ENCODE peak calls at places on chromosomes 5 and 9, in nine cellular contexts. One of them, this sample, is unnamed.

GRCh38 chr5:179858241-179858585 is 404 bp downstream of the MRNIP start:
- DNase-seq in PC-3: peak; percentile 34
- DNase-seq in WERI-Rb-1: peak; percentile 15
- DNase-seq in bronchial epithelial cell: peak; percentile 37
- DNase-seq in OCI-LY7: peak; percentile 72
- DNase-seq in hepatocyte: peak; percentile 72
- DNase-seq in IMR-90: peak; percentile 17
- DNase-seq in sigmoid colon: no peak
- DNase-seq in fibroblast of mammary gland: no peak
- DNase-seq in this sample: peak; percentile 71

GRCh38 chr5:99019254-99019653 is 90.4 kb upstream of the CHD1 start:
- DNase-seq in PC-3: no peak
- DNase-seq in WERI-Rb-1: no peak
- DNase-seq in bronchial epithelial cell: no peak
- DNase-seq in OCI-LY7: no peak
- DNase-seq in hepatocyte: peak; percentile 16
- DNase-seq in IMR-90: no peak
- DNase-seq in sigmoid colon: no peak
- DNase-seq in fibroblast of mammary gland: peak; percentile 77
- DNase-seq in this sample: no peak

GRCh38 chr5:10719965-10720364 is 41.1 kb downstream of the DAP start:
- DNase-seq in PC-3: peak; percentile 100
- DNase-seq in WERI-Rb-1: no peak
- DNase-seq in bronchial epithelial cell: peak; percentile 91
- DNase-seq in OCI-LY7: no peak
- DNase-seq in hepatocyte: no peak
- DNase-seq in IMR-90: peak; percentile 99
- DNase-seq in sigmoid colon: no peak
- DNase-seq in fibroblast of mammary gland: peak; percentile 98
- DNase-seq in this sample: no peak

GRCh38 chr9:124180557-124180956 is 77.2 kb upstream of the NEK6 start:
- DNase-seq in PC-3: no peak
- DNase-seq in WERI-Rb-1: no peak
- DNase-seq in bronchial epithelial cell: no peak
- DNase-seq in OCI-LY7: no peak
- DNase-seq in hepatocyte: peak; percentile 64
- DNase-seq in IMR-90: peak; percentile 45
- DNase-seq in sigmoid colon: peak; percentile 73
- DNase-seq in fibroblast of mammary gland: peak; percentile 46
- DNase-seq in this sample: no peak

GRCh38 chr5:138305797-138306196 is 25.8 kb downstream of the CDC25C start:
- DNase-seq in PC-3: no peak
- DNase-seq in WERI-Rb-1: no peak
- DNase-seq in bronchial epithelial cell: peak; percentile 67
- DNase-seq in OCI-LY7: no peak
- DNase-seq in hepatocyte: no peak
- DNase-seq in IMR-90: no peak
- DNase-seq in sigmoid colon: no peak
- DNase-seq in fibroblast of mammary gland: no peak
- DNase-seq in this sample: no peak

GRCh38 chr9:4904322-4905134 is 80.5 kb upstream of the JAK2 start:
- DNase-seq in PC-3: peak; percentile 89
- DNase-seq in WERI-Rb-1: no peak
- DNase-seq in bronchial epithelial cell: peak; percentile 68
- DNase-seq in OCI-LY7: no peak
- DNase-seq in hepatocyte: no peak
- DNase-seq in IMR-90: peak; percentile 74
- DNase-seq in sigmoid colon: no peak
- DNase-seq in fibroblast of mammary gland: peak; percentile 85
- DNase-seq in this sample: no peak

GRCh38 chr9:23380821-23381220 is 445.2 kb downstream of the ELAVL2 start:
- DNase-seq in PC-3: peak; percentile 53
- DNase-seq in WERI-Rb-1: no peak
- DNase-seq in bronchial epithelial cell: peak; percentile 25
- DNase-seq in OCI-LY7: no peak
- DNase-seq in hepatocyte: no peak
- DNase-seq in IMR-90: no peak
- DNase-seq in sigmoid colon: no peak
- DNase-seq in fibroblast of mammary gland: no peak
- DNase-seq in this sample: no peak

GRCh38 chr9:94085062-94085639 is 887 bp downstream of the PTPDC1 start:
- DNase-seq in PC-3: peak; percentile 20
- DNase-seq in WERI-Rb-1: no peak
- DNase-seq in bronchial epithelial cell: peak; percentile 30
- DNase-seq in OCI-LY7: no peak
- DNase-seq in hepatocyte: no peak
- DNase-seq in IMR-90: peak; percentile 68
- DNase-seq in sigmoid colon: no peak
- DNase-seq in fibroblast of mammary gland: peak; percentile 82
- DNase-seq in this sample: no peak

GRCh38 chr5:168962323-168962722 is 338.6 kb downstream of the SLIT3 start:
- DNase-seq in PC-3: no peak
- DNase-seq in WERI-Rb-1: no peak
- DNase-seq in bronchial epithelial cell: no peak
- DNase-seq in OCI-LY7: no peak
- DNase-seq in hepatocyte: no peak
- DNase-seq in IMR-90: no peak
- DNase-seq in sigmoid colon: no peak
- DNase-seq in fibroblast of mammary gland: peak; percentile 27
- DNase-seq in this sample: no peak

GRCh38 chr9:124800306-124801259 is 23.6 kb downstream of the OLFML2A start:
- DNase-seq in PC-3: no peak
- DNase-seq in WERI-Rb-1: no peak
- DNase-seq in bronchial epithelial cell: peak; percentile 28
- DNase-seq in OCI-LY7: no peak
- DNase-seq in hepatocyte: no peak
- DNase-seq in IMR-90: peak; percentile 47
- DNase-seq in sigmoid colon: no peak
- DNase-seq in fibroblast of mammary gland: peak; percentile 24
- DNase-seq in this sample: no peak

GRCh38 chr5:91369480-91369879 is 13.6 kb downstream of the ARRDC3 start:
- DNase-seq in PC-3: no peak
- DNase-seq in WERI-Rb-1: no peak
- DNase-seq in bronchial epithelial cell: no peak
- DNase-seq in OCI-LY7: no peak
- DNase-seq in hepatocyte: no peak
- DNase-seq in IMR-90: no peak
- DNase-seq in sigmoid colon: no peak
- DNase-seq in fibroblast of mammary gland: no peak
- DNase-seq in this sample: no peak

GRCh38 chr5:137888875-137889759 is at the start of gene PKD2L2:
- DNase-seq in PC-3: peak; percentile 86
- DNase-seq in WERI-Rb-1: peak; percentile 85
- DNase-seq in bronchial epithelial cell: peak; percentile 63
- DNase-seq in OCI-LY7: peak; percentile 31
- DNase-seq in hepatocyte: peak; percentile 77
- DNase-seq in IMR-90: peak; percentile 64
- DNase-seq in sigmoid colon: peak; percentile 86
- DNase-seq in fibroblast of mammary gland: peak; percentile 86
- DNase-seq in this sample: peak; percentile 87

GRCh38 chr5:56126487-56127179 is 106.5 kb downstream of the ANKRD55 start:
- DNase-seq in PC-3: peak; percentile 54
- DNase-seq in WERI-Rb-1: no peak
- DNase-seq in bronchial epithelial cell: peak; percentile 45
- DNase-seq in OCI-LY7: no peak
- DNase-seq in hepatocyte: no peak
- DNase-seq in IMR-90: peak; percentile 86
- DNase-seq in sigmoid colon: no peak
- DNase-seq in fibroblast of mammary gland: peak; percentile 56
- DNase-seq in this sample: peak; percentile 51

GRCh38 chr5:159883522-159883950 is 32.7 kb upstream of the ADRA1B start:
- DNase-seq in PC-3: peak; percentile 20
- DNase-seq in WERI-Rb-1: no peak
- DNase-seq in bronchial epithelial cell: peak; percentile 78
- DNase-seq in OCI-LY7: no peak
- DNase-seq in hepatocyte: no peak
- DNase-seq in IMR-90: peak; percentile 89
- DNase-seq in sigmoid colon: no peak
- DNase-seq in fibroblast of mammary gland: peak; percentile 97
- DNase-seq in this sample: no peak

GRCh38 chr9:18936094-18936871 is 96.7 kb downstream of the SAXO1 start:
- DNase-seq in PC-3: no peak
- DNase-seq in WERI-Rb-1: no peak
- DNase-seq in bronchial epithelial cell: no peak
- DNase-seq in OCI-LY7: no peak
- DNase-seq in hepatocyte: no peak
- DNase-seq in IMR-90: no peak
- DNase-seq in sigmoid colon: no peak
- DNase-seq in fibroblast of mammary gland: no peak
- DNase-seq in this sample: no peak

GRCh38 chr5:61176631-61177030 is 14.4 kb upstream of the SMIM15 start:
- DNase-seq in PC-3: no peak
- DNase-seq in WERI-Rb-1: no peak
- DNase-seq in bronchial epithelial cell: no peak
- DNase-seq in OCI-LY7: no peak
- DNase-seq in hepatocyte: no peak
- DNase-seq in IMR-90: no peak
- DNase-seq in sigmoid colon: no peak
- DNase-seq in fibroblast of mammary gland: no peak
- DNase-seq in this sample: no peak

GRCh38 chr9:137411670-137412380 is 11.1 kb downstream of the EXD3 start:
- DNase-seq in PC-3: peak; percentile 89
- DNase-seq in WERI-Rb-1: no peak
- DNase-seq in bronchial epithelial cell: peak; percentile 72
- DNase-seq in OCI-LY7: no peak
- DNase-seq in hepatocyte: no peak
- DNase-seq in IMR-90: peak; percentile 94
- DNase-seq in sigmoid colon: peak; percentile 89
- DNase-seq in fibroblast of mammary gland: peak; percentile 86
- DNase-seq in this sample: peak; percentile 81

GRCh38 chr9:104831681-104832080 is 67.8 kb downstream of the NIPSNAP3B start:
- DNase-seq in PC-3: peak; percentile 26
- DNase-seq in WERI-Rb-1: no peak
- DNase-seq in bronchial epithelial cell: peak; percentile 94
- DNase-seq in OCI-LY7: no peak
- DNase-seq in hepatocyte: no peak
- DNase-seq in IMR-90: peak; percentile 79
- DNase-seq in sigmoid colon: no peak
- DNase-seq in fibroblast of mammary gland: peak; percentile 69
- DNase-seq in this sample: no peak

GRCh38 chr5:68027519-68027918 is 188.0 kb upstream of the PIK3R1 start:
- DNase-seq in PC-3: no peak
- DNase-seq in WERI-Rb-1: no peak
- DNase-seq in bronchial epithelial cell: no peak
- DNase-seq in OCI-LY7: no peak
- DNase-seq in hepatocyte: peak; percentile 45
- DNase-seq in IMR-90: peak; percentile 77
- DNase-seq in sigmoid colon: peak; percentile 85
- DNase-seq in fibroblast of mammary gland: peak; percentile 57
- DNase-seq in this sample: no peak

GRCh38 chr5:137036630-137037029 is 462.5 kb downstream of the SPOCK1 start:
- DNase-seq in PC-3: no peak
- DNase-seq in WERI-Rb-1: peak; percentile 27
- DNase-seq in bronchial epithelial cell: no peak
- DNase-seq in OCI-LY7: no peak
- DNase-seq in hepatocyte: no peak
- DNase-seq in IMR-90: no peak
- DNase-seq in sigmoid colon: no peak
- DNase-seq in fibroblast of mammary gland: no peak
- DNase-seq in this sample: no peak

GRCh38 chr9:118829334-118829733 is 539.9 kb downstream of the BRINP1 start:
- DNase-seq in PC-3: no peak
- DNase-seq in WERI-Rb-1: no peak
- DNase-seq in bronchial epithelial cell: no peak
- DNase-seq in OCI-LY7: no peak
- DNase-seq in hepatocyte: peak; percentile 18
- DNase-seq in IMR-90: no peak
- DNase-seq in sigmoid colon: no peak
- DNase-seq in fibroblast of mammary gland: peak; percentile 30
- DNase-seq in this sample: no peak
- TF ChIP-seq CTCF in PC-3: no peak
- TF ChIP-seq CTCF in WERI-Rb-1: peak; percentile 41
- TF ChIP-seq CTCF in bronchial epithelial cell: no peak
- TF ChIP-seq CTCF in OCI-LY7: peak; percentile 42
- TF ChIP-seq CTCF in hepatocyte: peak; percentile 53
- TF ChIP-seq CTCF in IMR-90: no peak
- TF ChIP-seq CTCF in sigmoid colon: peak; percentile 31
- TF ChIP-seq CTCF in fibroblast of mammary gland: peak; percentile 40
- TF ChIP-seq CTCF in this sample: no peak

DNA sequence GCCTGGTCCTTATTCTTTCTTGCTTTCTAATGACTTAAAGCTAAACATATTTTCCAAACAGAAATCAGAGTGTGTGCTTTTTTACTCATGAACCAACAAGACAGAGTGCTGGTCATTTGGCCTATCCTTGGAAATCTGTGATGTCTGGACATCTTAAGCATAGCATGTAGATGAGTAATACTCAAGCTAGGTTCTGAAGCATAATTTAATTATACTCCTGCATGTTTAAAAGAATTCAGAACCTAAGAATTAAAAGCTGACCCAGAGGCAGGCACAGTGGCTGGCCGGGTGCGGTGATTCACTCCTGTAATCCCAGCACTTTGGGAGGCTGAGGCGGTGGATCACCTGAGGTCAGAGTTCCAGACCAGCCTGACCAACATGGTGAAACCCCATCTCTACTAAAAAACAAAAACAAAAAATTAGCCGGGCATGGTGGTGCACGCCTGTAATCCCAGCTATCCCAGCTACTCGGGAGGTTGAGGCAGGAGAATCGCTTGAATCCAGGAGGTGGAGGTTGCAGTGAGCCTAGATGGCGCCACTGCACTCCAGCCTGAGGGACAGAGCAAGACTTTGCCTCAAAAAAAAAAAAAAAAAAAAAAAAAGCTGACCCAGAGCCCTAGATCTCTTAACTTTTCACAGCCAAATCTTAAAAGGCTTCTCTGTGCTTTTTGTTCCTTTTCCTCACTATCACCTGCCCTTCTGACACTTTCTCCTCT is 16.2 kb upstream of the TJP2 start:
- DNase-seq in PC-3: no peak
- DNase-seq in WERI-Rb-1: no peak
- DNase-seq in bronchial epithelial cell: no peak
- DNase-seq in OCI-LY7: no peak
- DNase-seq in hepatocyte: no peak
- DNase-seq in IMR-90: peak; percentile 84
- DNase-seq in sigmoid colon: no peak
- DNase-seq in fibroblast of mammary gland: peak; percentile 58
- DNase-seq in this sample: peak; percentile 41
- TF ChIP-seq CTCF in PC-3: peak; percentile 46
- TF ChIP-seq CTCF in WERI-Rb-1: peak; percentile 34
- TF ChIP-seq CTCF in bronchial epithelial cell: peak; percentile 36
- TF ChIP-seq CTCF in OCI-LY7: peak; percentile 56
- TF ChIP-seq CTCF in hepatocyte: no peak
- TF ChIP-seq CTCF in IMR-90: peak; percentile 29
- TF ChIP-seq CTCF in sigmoid colon: no peak
- TF ChIP-seq CTCF in fibroblast of mammary gland: peak; percentile 23
- TF ChIP-seq CTCF in this sample: no peak

GRCh38 chr5:172735141-172735831 is 35.7 kb downstream of the DUSP1 start:
- DNase-seq in PC-3: no peak
- DNase-seq in WERI-Rb-1: no peak
- DNase-seq in bronchial epithelial cell: no peak
- DNase-seq in OCI-LY7: no peak
- DNase-seq in hepatocyte: no peak
- DNase-seq in IMR-90: no peak
- DNase-seq in sigmoid colon: peak; percentile 64
- DNase-seq in fibroblast of mammary gland: no peak
- DNase-seq in this sample: no peak
- TF ChIP-seq CTCF in PC-3: no peak
- TF ChIP-seq CTCF in WERI-Rb-1: no peak
- TF ChIP-seq CTCF in bronchial epithelial cell: no peak
- TF ChIP-seq CTCF in OCI-LY7: no peak
- TF ChIP-seq CTCF in hepatocyte: no peak
- TF ChIP-seq CTCF in IMR-90: no peak
- TF ChIP-seq CTCF in sigmoid colon: no peak
- TF ChIP-seq CTCF in fibroblast of mammary gland: no peak
- TF ChIP-seq CTCF in this sample: no peak

GRCh38 chr5:148733601-148734438 is 79.5 kb upstream of the HTR4 start:
- DNase-seq in PC-3: peak; percentile 99
- DNase-seq in WERI-Rb-1: peak; percentile 71
- DNase-seq in bronchial epithelial cell: peak; percentile 65
- DNase-seq in OCI-LY7: peak; percentile 84
- DNase-seq in hepatocyte: peak; percentile 91
- DNase-seq in IMR-90: peak; percentile 84
- DNase-seq in sigmoid colon: peak; percentile 87
- DNase-seq in fibroblast of mammary gland: peak; percentile 80
- DNase-seq in this sample: peak; percentile 90
- TF ChIP-seq CTCF in PC-3: peak; percentile 97
- TF ChIP-seq CTCF in WERI-Rb-1: peak; percentile 50
- TF ChIP-seq CTCF in bronchial epithelial cell: peak; percentile 54
- TF ChIP-seq CTCF in OCI-LY7: peak; percentile 89
- TF ChIP-seq CTCF in hepatocyte: peak; percentile 73
- TF ChIP-seq CTCF in IMR-90: peak; percentile 82
- TF ChIP-seq CTCF in sigmoid colon: peak; percentile 61
- TF ChIP-seq CTCF in fibroblast of mammary gland: peak; percentile 72
- TF ChIP-seq CTCF in this sample: peak; percentile 81

This sample was measured in activated CD8-positive, alpha-beta T cell treated with anti-CD3 and anti-CD28 coated beads for 36 hours.